ENCODE peak calls at places on chromosome 7, in six cellular contexts. F is MM.1S, Y is HCT116, S is ovary, B is AG09309, V is tibial artery. R is an unnamed sample.

GRCh38 chr7:19404912-19405329 is 259.7 kb upstream of the FERD3L start:
- DNase-seq in V (no peak), Y (peak), S (no peak), F (no peak), B (peak), R (peak)

GRCh38 chr7:155590215-155591023 is 44.1 kb upstream of the CNPY1 start:
- DNase-seq in B (no peak), F (no peak), Y (no peak), V (peak), S (no peak), R (no peak)

GRCh38 chr7:67371429-67372305 is 375.0 kb downstream of the TYW1 start:
- DNase-seq in V (no peak), F (peak), B (peak), S (peak), Y (peak), R (no peak)

GRCh38 chr7:13990319-13990983 is 985 bp upstream of the ETV1 start:
- DNase-seq in V (peak), B (no peak), Y (no peak), F (peak), S (no peak), R (no peak)

GRCh38 chr7:137970263-137970975 is 31.5 kb downstream of the CREB3L2 start:
- DNase-seq in B (peak), Y (no peak), F (no peak), S (no peak), V (peak), R (no peak)

GRCh38 chr7:155653773-155654172 is 9.3 kb downstream of the RBM33 start:
- DNase-seq in B (peak), Y (no peak), F (no peak), S (no peak), V (no peak), R (no peak)

GRCh38 chr7:116357776-116358670 is 141.5 kb upstream of the CAV2 start:
- DNase-seq in Y (no peak), F (no peak), V (no peak), S (no peak), B (no peak), R (no peak)

GRCh38 chr7:130303982-130304381 is 11.0 kb downstream of the CPA4 start:
- DNase-seq in F (no peak), Y (no peak), V (no peak), S (no peak), B (no peak), R (no peak)

GRCh38 chr7:152911904-152912303 is 152.4 kb downstream of the ACTR3B start:
- DNase-seq in Y (no peak), B (no peak), S (no peak), F (no peak), V (no peak), R (no peak)

GRCh38 chr7:11176922-11177445 is 203.3 kb downstream of the PHF14 start:
- DNase-seq in F (no peak), S (no peak), Y (no peak), B (no peak), V (no peak), R (no peak)

GRCh38 chr7:118836933-118837332 is 612.4 kb downstream of the ANKRD7 start:
- DNase-seq in S (no peak), Y (no peak), V (no peak), F (peak), B (no peak), R (no peak)

DNA sequence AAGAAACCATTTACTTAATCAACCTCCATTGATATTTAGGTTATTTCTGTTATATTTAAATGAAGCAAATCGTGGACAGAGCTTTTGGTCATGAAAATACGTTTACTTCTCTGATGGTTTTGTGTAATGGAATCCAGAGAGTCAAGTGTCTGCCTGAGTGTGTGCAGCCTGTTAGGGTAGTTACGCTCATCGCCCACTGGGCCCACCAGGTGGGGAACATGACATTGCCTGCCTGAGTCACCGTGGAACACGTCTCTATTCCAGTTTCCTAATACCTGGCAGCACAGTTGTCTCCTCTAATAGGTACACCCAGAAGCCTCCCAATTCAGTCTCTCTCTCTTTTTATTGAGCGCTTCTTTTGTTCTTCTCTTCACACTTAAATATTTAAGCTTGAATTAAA is 91.0 kb downstream of the ADCY1 start:
- DNase-seq in V (no peak), Y (no peak), F (no peak), S (no peak), B (no peak), R (no peak)
- H3K4me3 ChIP-seq in V (no peak), Y (no peak), F (no peak), S (no peak), B (no peak), R (no peak)

DNA sequence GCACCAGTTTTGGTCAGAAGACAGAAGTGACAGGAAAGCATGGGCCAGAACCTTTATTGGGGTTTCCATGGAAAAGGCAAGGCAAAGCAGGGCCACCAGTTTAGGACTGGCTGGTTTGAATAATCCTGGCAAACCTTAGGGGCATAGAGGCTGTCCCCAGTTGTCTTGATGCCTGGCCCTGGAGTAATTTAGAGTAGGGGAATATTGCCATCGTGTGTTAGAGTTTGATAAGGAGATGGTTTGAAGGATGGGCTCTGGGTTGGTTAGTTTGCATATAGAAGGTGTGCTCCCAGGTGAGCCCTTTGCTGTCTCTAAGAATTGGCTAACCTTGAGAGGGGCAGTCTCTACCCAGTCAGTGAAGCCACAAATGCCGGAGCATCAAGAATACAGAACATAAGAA is 79.6 kb downstream of the ZNF777 start:
- DNase-seq in Y (no peak), V (no peak), S (no peak), F (no peak), B (no peak), R (no peak)
- TF ChIP-seq CTCF in Y (no peak), V (no peak), S (no peak), F (peak), B (no peak), R (no peak)

GRCh38 chr7:151117041-151117440 is 30.8 kb downstream of the AGAP3 start:
- DNase-seq in B (no peak), F (no peak), V (no peak), Y (no peak), S (no peak), R (no peak)
- H3K4me3 ChIP-seq in B (no peak), F (no peak), V (no peak), Y (no peak), S (no peak), R (no peak)

GRCh38 chr7:54159088-54159487 is 383.1 kb upstream of the VSTM2A start:
- DNase-seq in B (no peak), Y (no peak), F (no peak), S (no peak), V (no peak), R (no peak)

GRCh38 chr7:54166419-54166818 is 375.8 kb upstream of the VSTM2A start:
- DNase-seq in F (no peak), B (no peak), Y (no peak), V (no peak), S (no peak), R (no peak)

GRCh38 chr7:54161621-54162020 is 380.6 kb upstream of the VSTM2A start:
- DNase-seq in F (no peak), S (no peak), V (no peak), Y (no peak), B (no peak), R (no peak)
- TF ChIP-seq CTCF in F (no peak), S (no peak), V (no peak), Y (no peak), B (no peak), R (no peak)

DNA sequence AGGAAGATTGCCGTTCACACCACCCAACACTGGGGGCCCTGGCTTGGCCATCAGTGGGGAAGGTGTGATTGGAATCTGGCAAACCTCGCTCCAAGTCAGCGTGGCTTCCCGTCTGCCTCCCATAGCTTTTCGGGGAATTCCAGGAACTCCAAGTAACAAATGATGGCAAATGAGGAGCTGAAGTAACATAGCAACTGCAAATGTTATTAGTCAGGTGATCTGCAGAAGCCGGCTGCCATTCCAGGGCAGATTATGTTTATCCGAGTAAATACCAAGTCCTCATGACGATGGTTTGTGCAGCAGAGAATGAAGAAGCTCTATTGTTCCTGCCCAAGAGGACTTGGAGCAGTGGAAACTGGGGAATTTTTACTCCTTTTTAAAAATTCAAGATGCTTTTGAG is 270.5 kb upstream of the PODXL start:
- DNase-seq in B (no peak), S (no peak), Y (no peak), V (no peak), F (no peak), R (no peak)
- H3K4me3 ChIP-seq in B (no peak), S (no peak), Y (no peak), V (no peak), F (no peak), R (no peak)

GRCh38 chr7:15015545-15016314 is 113.2 kb upstream of the DGKB start:
- DNase-seq in B (peak), V (no peak), S (no peak), F (peak), Y (peak), R (no peak)
- TF ChIP-seq CTCF in B (peak), V (peak), S (peak), F (peak), Y (peak), R (peak)

GRCh38 chr7:28958235-28958945 is at the start of gene TRIL:
- DNase-seq in V (peak), B (no peak), F (no peak), Y (no peak), S (peak), R (no peak)
- H3K4me3 ChIP-seq in V (peak), B (peak), F (no peak), Y (no peak), S (peak), R (peak)

DNA sequence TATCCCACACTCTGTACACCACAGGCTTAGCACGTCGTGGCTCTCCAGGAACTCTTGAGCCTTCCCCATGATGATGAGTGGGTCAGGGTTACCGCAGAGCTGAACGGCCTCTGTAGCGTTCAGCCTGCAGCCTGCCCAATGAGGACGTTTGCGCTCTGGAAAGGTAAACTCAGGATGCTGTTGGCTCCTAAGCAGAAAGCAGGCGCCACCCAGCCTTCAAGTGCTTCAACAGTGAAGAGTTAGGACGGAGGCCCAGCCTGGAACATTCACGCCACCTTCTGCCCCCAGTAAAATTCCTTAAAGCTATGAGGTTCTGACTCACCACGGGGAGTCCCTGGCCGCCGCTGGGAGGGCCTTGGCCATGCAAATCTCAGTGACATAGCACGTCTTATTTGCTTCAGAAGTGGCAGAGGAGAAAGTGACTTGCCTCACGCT is 161.5 kb upstream of the SH2B2 start:
- DNase-seq in F (no peak), B (peak), Y (peak), S (peak), V (peak), R (peak)
- TF ChIP-seq CTCF in F (no peak), B (peak), Y (no peak), S (no peak), V (peak), R (peak)

GRCh38 chr7:151167197-151167911 is at the start of gene GBX1:
- DNase-seq in S (no peak), Y (no peak), V (no peak), F (no peak), B (no peak), R (no peak)

GRCh38 chr7:151168022-151168786 is 710 bp upstream of the GBX1 start:
- DNase-seq in F (peak), V (no peak), Y (no peak), S (no peak), B (no peak), R (no peak)

GRCh38 chr7:151168787-151169162 is 1.3 kb upstream of the GBX1 start:
- DNase-seq in Y (no peak), B (no peak), V (no peak), S (no peak), F (no peak), R (no peak)

GRCh38 chr7:151161757-151162156 is 5.7 kb downstream of the GBX1 start:
- DNase-seq in F (no peak), B (no peak), Y (no peak), S (no peak), V (no peak), R (no peak)

DNA sequence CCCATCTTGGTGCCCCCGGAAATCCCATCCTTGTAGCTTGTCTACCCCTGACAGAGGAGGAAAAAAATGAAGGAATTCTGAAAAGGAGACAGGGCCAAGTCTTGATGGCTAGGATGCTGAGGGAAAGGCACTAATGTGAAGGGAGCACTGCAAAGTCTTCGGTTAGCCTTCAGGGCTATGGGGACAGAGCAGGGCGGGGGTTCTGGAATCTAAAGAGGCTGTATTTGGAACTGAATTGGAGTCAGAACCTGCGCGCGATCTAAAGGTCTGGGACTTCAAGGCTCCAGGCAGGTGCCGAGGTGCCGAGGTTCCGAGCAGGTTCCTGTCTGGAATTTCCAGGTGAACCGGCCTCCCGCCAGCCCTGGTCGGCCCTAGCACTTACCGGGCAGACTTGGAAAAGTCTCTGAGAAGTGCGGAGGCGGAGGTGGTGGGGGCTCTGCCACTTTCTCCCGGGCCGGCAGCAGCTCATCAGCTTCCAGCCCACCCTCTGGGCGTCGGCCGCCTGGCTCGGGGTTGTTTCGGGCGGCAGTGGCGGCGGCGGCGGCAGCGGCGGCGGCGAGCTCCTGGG is 781 bp downstream of the GBX1 start:
- DNase-seq in F (no peak), S (no peak), B (no peak), V (no peak), Y (no peak), R (no peak)
- H3K4me3 ChIP-seq in F (no peak), S (peak), B (no peak), V (peak), Y (peak), R (no peak)